ENCODE peak calls at places on chromosomes 7 and 10, in six cellular contexts. J is GM12878, Q is HCT116, V is NT2/D1, U is K562, W is H1. Y is an unnamed sample.

GRCh38 chr7:2470204-2471021 is 5.8 kb downstream of the GRIFIN start:
- DNase-seq in U (no peak), W (no peak), J (no peak), V (no peak), Q (no peak), Y (no peak)

GRCh38 chr10:19845963-19846362 is 29.7 kb downstream of the PLXDC2 start:
- DNase-seq in W (no peak), J (no peak), V (no peak), U (no peak), Q (no peak), Y (no peak)

GRCh38 chr10:124384591-124385190 is 34.0 kb downstream of the OAT start:
- DNase-seq in W (no peak), Q (no peak), V (no peak), U (no peak), J (no peak), Y (no peak)

GRCh38 chr7:79221211-79221610 is 232.3 kb downstream of the MAGI2 start:
- DNase-seq in U (no peak), Q (no peak), W (no peak), J (no peak), V (no peak), Y (no peak)

GRCh38 chr7:136071106-136071505 is 93.9 kb upstream of the MTPN start:
- DNase-seq in Q (no peak), J (no peak), W (no peak), U (no peak), V (peak), Y (no peak)

GRCh38 chr10:26556756-26557640 is 118.9 kb downstream of the APBB1IP start:
- DNase-seq in W (no peak), J (no peak), Q (peak), V (no peak), U (peak), Y (peak)

GRCh38 chr10:22666287-22667092 is 47.9 kb downstream of the PIP4K2A start:
- DNase-seq in W (no peak), V (no peak), J (no peak), Q (no peak), U (peak), Y (peak)

GRCh38 chr10:44463511-44464121 is 78.7 kb upstream of the CXCL12 start:
- DNase-seq in U (no peak), V (no peak), Q (no peak), W (no peak), J (no peak), Y (no peak)

GRCh38 chr10:7301039-7301768 is 109.6 kb downstream of the SFMBT2 start:
- DNase-seq in J (no peak), U (peak), W (no peak), Q (no peak), V (no peak), Y (no peak)

GRCh38 chr7:4604456-4604940 is 77.6 kb upstream of the FOXK1 start:
- DNase-seq in U (no peak), J (no peak), V (no peak), W (no peak), Q (no peak), Y (no peak)

GRCh38 chr7:28165221-28165807 is 15.3 kb downstream of the JAZF1 start:
- DNase-seq in W (no peak), Q (no peak), V (no peak), U (no peak), J (no peak), Y (no peak)

GRCh38 chr7:155840262-155840885 is 28.1 kb upstream of the SHH start:
- DNase-seq in J (no peak), U (no peak), V (no peak), Q (no peak), W (no peak), Y (no peak)

GRCh38 chr10:110067960-110068770 is 60.4 kb downstream of the ADD3 start:
- DNase-seq in J (no peak), U (peak), Q (no peak), W (no peak), V (no peak), Y (peak)

GRCh38 chr10:4067552-4068254 is 282.7 kb upstream of the KLF6 start:
- DNase-seq in J (no peak), U (no peak), Q (no peak), W (no peak), V (no peak), Y (no peak)

GRCh38 chr10:124911124-124912051 is 30.5 kb upstream of the ZRANB1 start:
- DNase-seq in W (no peak), U (peak), Q (no peak), V (no peak), J (no peak), Y (no peak)

GRCh38 chr10:96960872-96961271 is 128.8 kb downstream of the LCOR start:
- DNase-seq in J (no peak), Q (no peak), U (no peak), W (no peak), V (no peak), Y (no peak)

GRCh38 chr10:24722676-24723385 is 856 bp downstream of the ARHGAP21 start:
- DNase-seq in Q (no peak), W (no peak), J (no peak), V (no peak), U (peak), Y (peak)

GRCh38 chr10:17418249-17418648 is 36.1 kb downstream of the ST8SIA6 start:
- DNase-seq in U (no peak), Q (no peak), V (no peak), W (no peak), J (no peak), Y (no peak)

GRCh38 chr7:32533313-32534024 is 38.2 kb downstream of the AVL9 start:
- DNase-seq in V (no peak), Q (no peak), J (no peak), W (no peak), U (no peak), Y (no peak)

GRCh38 chr10:61554925-61555324 is 101.7 kb upstream of the TMEM26 start:
- DNase-seq in J (no peak), U (no peak), V (no peak), Q (no peak), W (no peak), Y (no peak)

GRCh38 chr7:75624134-75624832 is 114.5 kb downstream of the HIP1 start:
- DNase-seq in Q (no peak), V (no peak), W (no peak), U (peak), J (no peak), Y (no peak)
- TF ChIP-seq ZNF274 in Q (no peak), V (no peak), W (no peak), U (no peak), J (no peak), Y (no peak)

DNA sequence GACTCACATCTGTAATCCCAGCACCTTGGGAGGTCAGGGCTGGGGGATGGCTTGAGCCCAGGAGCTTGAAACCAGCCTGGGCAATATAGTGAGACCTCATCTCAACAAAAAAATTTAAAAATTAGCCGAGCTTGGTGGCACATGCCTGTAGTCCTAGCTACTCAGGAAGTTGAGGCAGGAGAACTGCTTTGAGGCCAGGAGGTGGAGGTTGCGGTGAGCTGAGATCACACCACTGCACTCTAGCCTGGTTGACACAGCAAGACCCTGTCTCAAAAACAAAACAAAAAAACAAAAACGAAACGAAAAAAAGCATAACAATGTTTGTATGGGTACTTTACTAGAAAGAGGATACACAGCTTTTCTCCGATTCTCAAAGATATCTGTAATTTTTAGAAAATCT is 31.8 kb downstream of the WNT16 start:
- DNase-seq in V (no peak), J (no peak), U (no peak), W (no peak), Q (no peak), Y (no peak)
- TF ChIP-seq ZNF274 in V (no peak), J (no peak), U (no peak), W (no peak), Q (no peak), Y (no peak)

GRCh38 chr10:129095980-129096339 is 371.1 kb upstream of the MGMT start:
- DNase-seq in J (no peak), W (no peak), Q (no peak), V (no peak), U (no peak), Y (no peak)
- TF ChIP-seq ZNF274 in J (no peak), W (no peak), Q (no peak), V (no peak), U (no peak), Y (no peak)

GRCh38 chr7:47570649-47571050 is 11.3 kb downstream of the TNS3 start:
- DNase-seq in J (no peak), W (no peak), Q (no peak), V (no peak), U (no peak), Y (no peak)

GRCh38 chr7:47568056-47568455 is 13.9 kb downstream of the TNS3 start:
- DNase-seq in J (no peak), W (no peak), Q (no peak), V (no peak), U (no peak), Y (no peak)

GRCh38 chr7:47561715-47562446 is 20.0 kb downstream of the TNS3 start:
- DNase-seq in Q (no peak), J (no peak), V (no peak), W (no peak), U (no peak), Y (no peak)

GRCh38 chr7:47568569-47568968 is 13.3 kb downstream of the TNS3 start:
- DNase-seq in J (no peak), U (no peak), W (no peak), Q (no peak), V (no peak), Y (no peak)

DNA sequence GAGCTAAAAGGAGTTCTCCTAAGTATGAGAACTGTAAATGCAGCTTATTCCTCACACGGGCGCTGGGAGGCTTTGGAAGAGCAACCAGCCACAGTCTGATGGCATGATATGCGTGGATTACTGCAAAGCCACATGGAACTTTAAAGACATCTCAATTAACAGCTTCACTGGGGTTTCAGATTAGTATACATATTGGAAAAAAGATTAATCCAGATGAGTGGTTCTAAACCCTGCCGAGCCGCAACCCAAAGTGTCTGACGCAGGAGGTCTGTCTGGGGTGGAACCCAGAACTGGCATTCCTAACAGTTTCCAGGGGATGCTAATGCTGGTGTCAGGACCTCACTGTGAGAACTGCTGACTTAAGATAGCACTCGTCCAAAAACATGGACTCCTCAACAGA is 16.1 kb downstream of the TNS3 start:
- DNase-seq in U (no peak), J (no peak), Q (no peak), W (no peak), V (no peak), Y (no peak)
- TF ChIP-seq ZNF274 in U (no peak), J (no peak), Q (no peak), W (no peak), V (no peak), Y (no peak)

GRCh38 chr7:151809864-151810170 is 67.1 kb downstream of the PRKAG2 start:
- DNase-seq in J (no peak), Q (no peak), U (no peak), W (no peak), V (no peak), Y (no peak)

GRCh38 chr7:151806938-151807775 is 69.8 kb downstream of the PRKAG2 start:
- DNase-seq in J (no peak), V (no peak), W (no peak), Q (no peak), U (no peak), Y (no peak)

GRCh38 chr7:151807876-151808275 is 69.0 kb downstream of the PRKAG2 start:
- DNase-seq in J (no peak), Q (no peak), V (no peak), W (no peak), U (no peak), Y (no peak)

GRCh38 chr7:151809156-151809863 is 67.6 kb downstream of the PRKAG2 start:
- DNase-seq in Q (no peak), U (no peak), W (no peak), V (no peak), J (no peak), Y (no peak)

GRCh38 chr7:151808296-151809155 is 68.4 kb downstream of the PRKAG2 start:
- DNase-seq in Q (peak), W (no peak), V (no peak), U (no peak), J (no peak), Y (peak)
- TF ChIP-seq ZNF274 in Q (no peak), W (no peak), V (no peak), U (no peak), J (no peak), Y (no peak)

GRCh38 chr7:41003031-41003925 is 699.6 kb downstream of the INHBA start:
- DNase-seq in W (peak), Q (peak), V (peak), U (peak), J (peak), Y (peak)
- TF ChIP-seq ZNF274 in W (no peak), Q (no peak), V (no peak), U (no peak), J (no peak), Y (no peak)

GRCh38 chr7:108824840-108825540 is 255.3 kb downstream of the DNAJB9 start:
- DNase-seq in W (no peak), U (no peak), J (no peak), V (peak), Q (peak), Y (no peak)
- TF ChIP-seq ZNF274 in W (no peak), U (no peak), J (no peak), V (no peak), Q (no peak), Y (no peak)

DNA sequence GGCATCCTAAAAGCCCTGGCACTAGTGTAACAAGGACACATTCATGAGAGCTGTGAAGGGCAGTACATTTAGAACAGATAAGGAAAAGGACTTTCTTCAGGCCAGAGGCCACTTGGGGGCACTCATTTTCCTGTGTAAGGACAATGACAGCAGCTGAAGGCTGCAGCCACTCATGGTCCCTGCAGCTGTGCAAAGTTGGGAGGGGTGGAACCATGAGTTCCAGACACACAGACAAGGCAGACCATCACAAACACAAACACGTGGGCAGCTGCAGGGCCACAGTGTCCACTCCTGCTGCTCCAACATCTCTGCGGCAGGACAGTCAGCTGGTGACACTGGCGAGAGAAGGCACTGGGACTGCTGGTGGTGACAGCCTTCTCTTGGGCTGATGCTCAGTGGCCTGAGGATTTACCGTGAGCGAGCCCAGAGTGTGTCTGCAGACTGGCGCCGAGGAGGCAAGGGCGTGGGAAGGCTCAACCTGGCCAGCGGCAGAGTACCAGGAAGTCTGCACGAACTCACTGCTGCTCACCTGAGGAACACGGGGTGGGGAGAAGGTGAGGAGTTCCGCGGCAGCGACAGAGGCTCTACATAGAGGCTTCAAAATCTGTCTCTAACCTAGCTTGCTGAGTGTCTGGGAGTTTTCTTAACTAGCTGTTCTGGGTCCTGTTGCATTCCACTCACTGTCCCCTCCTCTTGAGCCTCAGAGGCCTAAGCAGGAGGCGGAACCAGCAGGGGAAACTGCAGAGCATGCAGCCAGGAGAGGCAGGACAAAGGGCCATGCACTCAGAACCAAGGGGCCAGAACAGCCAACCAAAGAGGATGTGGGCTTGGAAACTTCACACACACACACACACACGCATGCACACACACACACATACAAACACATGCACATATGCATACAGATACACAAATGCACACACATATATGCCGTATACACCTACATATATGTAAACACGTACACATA is 76.5 kb upstream of the DDC start:
- DNase-seq in W (no peak), J (no peak), V (no peak), Q (no peak), U (peak), Y (peak)
- TF ChIP-seq ZNF274 in W (no peak), J (no peak), V (no peak), Q (no peak), U (no peak), Y (no peak)